ENCODE peak calls at places on chromosome 15, in four cellular contexts. O is endodermal cell, P is sigmoid colon, M is mesenchymal stem cell. Z is an unnamed sample.

GRCh38 chr15:77025471-77025901 is 30.6 kb downstream of the PSTPIP1 start:
- DNase-seq in M (no peak), P (peak; percentile 50), O (no peak), Z (no peak)

GRCh38 chr15:37135225-37135624 is 34.9 kb upstream of the MEIS2 start:
- DNase-seq in P (no peak), M (peak; percentile 22), O (peak; percentile 49), Z (no peak)

GRCh38 chr15:41695750-41696436 is 35.7 kb downstream of the MGA start:
- DNase-seq in M (peak; percentile 64), O (peak; percentile 47), P (no peak), Z (no peak)

GRCh38 chr15:92091155-92091734 is 237.7 kb downstream of the SLCO3A1 start:
- DNase-seq in O (peak; percentile 96), M (no peak), P (no peak), Z (peak; percentile 44)

GRCh38 chr15:93037341-93038063 is 51.5 kb downstream of the RGMA start:
- DNase-seq in P (peak; percentile 83), O (peak; percentile 65), M (peak; percentile 31), Z (peak; percentile 58)

GRCh38 chr15:90451215-90451850 is 63.3 kb downstream of the IQGAP1 start:
- DNase-seq in M (peak; percentile 45), O (no peak), P (no peak), Z (peak; percentile 70)

GRCh38 chr15:80210612-80211554 is 41.1 kb downstream of the CTXND1 start:
- DNase-seq in M (no peak), P (no peak), O (no peak), Z (no peak)

GRCh38 chr15:49015896-49016295 is 30.4 kb downstream of the SECISBP2L start:
- DNase-seq in O (no peak), M (no peak), P (no peak), Z (peak; percentile 22)

GRCh38 chr15:70636540-70637165 is 126.7 kb downstream of the UACA start:
- DNase-seq in P (no peak), O (peak; percentile 71), M (peak; percentile 37), Z (peak; percentile 18)

GRCh38 chr15:99443768-99444446 is 121.9 kb upstream of the MEF2A start:
- DNase-seq in P (peak; percentile 57), O (no peak), M (no peak), Z (no peak)

GRCh38 chr15:91219203-91219602 is 119.1 kb downstream of the SV2B start:
- DNase-seq in M (no peak), O (no peak), P (no peak), Z (no peak)

GRCh38 chr15:92631721-92632120 is 23.9 kb downstream of the FAM174B start:
- DNase-seq in O (peak; percentile 38), M (no peak), P (no peak), Z (no peak)

GRCh38 chr15:38017721-38018120 is 83.3 kb downstream of the TMCO5A start:
- DNase-seq in M (no peak), O (no peak), P (no peak), Z (no peak)

GRCh38 chr15:99706557-99707303 is 26.5 kb downstream of the LYSMD4 start:
- DNase-seq in P (no peak), M (peak; percentile 53), O (no peak), Z (peak; percentile 9)

GRCh38 chr15:100114100-100114499 is 227.7 kb downstream of the ADAMTS17 start:
- DNase-seq in O (no peak), M (peak; percentile 89), P (peak; percentile 80), Z (no peak)

GRCh38 chr15:44569316-44569715 is 32.4 kb downstream of the EIF3J start:
- DNase-seq in M (no peak), O (no peak), P (no peak), Z (no peak)

GRCh38 chr15:95429345-95429744 is 901.2 kb upstream of the NR2F2 start:
- DNase-seq in P (no peak), O (no peak), M (peak; percentile 79), Z (no peak)

GRCh38 chr15:45640610-45641009 is 5.8 kb downstream of the SQOR start:
- DNase-seq in O (peak; percentile 3), M (peak; percentile 97), P (no peak), Z (peak; percentile 75)

GRCh38 chr15:93706881-93707280 is 524.5 kb upstream of the MCTP2 start:
- DNase-seq in M (no peak), O (no peak), P (no peak), Z (no peak)

GRCh38 chr15:81257435-81257834 is 60.8 kb downstream of the IL16 start:
- DNase-seq in M (no peak), P (no peak), O (no peak), Z (no peak)

DNA sequence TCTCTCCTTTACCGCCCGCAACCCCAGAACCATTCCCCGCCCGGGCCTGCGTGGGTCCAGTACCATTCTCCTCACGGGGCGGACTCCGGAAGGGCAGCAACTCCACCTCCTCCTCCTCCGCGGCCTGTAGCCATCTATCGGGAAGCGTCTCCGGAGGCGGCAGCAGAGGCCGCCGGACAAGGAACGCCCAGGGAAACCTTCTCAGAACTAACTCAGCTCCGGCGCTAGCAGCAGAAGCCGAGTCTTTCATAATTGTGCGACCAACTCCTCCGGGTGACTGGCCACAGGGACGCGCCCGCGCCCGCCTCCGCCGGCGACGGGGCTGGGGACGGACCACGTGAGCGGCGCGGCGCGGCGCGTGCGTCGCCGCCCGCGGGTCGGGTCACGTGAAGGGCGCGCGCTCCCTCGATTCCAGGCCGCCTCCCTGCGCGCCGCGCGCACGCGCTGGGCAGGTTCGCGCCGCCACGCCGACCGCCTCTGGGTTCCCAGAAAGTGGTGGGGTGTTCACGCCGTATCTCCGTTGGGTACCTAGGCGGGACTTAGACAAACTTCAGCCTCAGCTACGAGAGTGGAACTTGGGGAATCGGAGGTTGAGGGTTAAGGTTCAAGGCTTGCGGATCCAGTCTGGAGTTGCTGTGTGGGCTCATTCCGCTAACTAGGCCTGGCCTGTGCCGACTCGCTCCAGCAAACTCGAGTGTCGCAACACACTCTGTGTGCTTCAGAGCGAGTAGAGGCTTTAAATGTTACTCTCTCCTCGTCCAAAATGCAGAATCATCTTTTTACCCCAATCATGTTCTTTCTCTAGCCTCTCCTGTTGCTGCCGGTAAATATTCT is at the start of gene TRPM7:
- DNase-seq in M (peak; percentile 87), P (peak; percentile 93), O (peak; percentile 92), Z (peak; percentile 97)
- H3K4me1 ChIP-seq in M (peaks cover 8% of the 10 kb centered on the region), P (no peaks in the 10 kb centered on the region), O (no peaks in the 10 kb centered on the region), Z (peaks cover 42% of the 10 kb centered on the region)

DNA sequence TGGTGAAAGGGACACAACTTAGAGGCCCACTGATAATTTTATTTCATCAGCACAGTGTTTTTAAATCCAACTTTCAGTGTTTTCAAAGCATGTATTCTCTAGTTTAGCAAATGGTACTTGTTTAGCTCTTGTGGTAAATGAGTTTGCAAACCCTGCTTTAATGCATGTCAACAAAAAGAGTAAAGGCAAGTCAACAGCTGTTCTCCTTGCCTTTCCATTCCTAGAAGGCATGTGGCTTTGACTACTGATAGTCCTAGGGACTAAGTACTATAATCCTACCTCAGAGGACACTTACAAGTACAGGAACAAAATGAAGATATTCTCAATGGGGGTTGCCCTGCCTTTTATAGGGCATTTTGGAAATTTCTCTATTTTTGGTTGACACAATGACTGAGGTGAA is 13.1 kb downstream of the NPTN start:
- DNase-seq in O (no peak), P (no peak), M (peak; percentile 78), Z (no peak)
- H3K4me1 ChIP-seq in O (peaks cover 6% of the 10 kb centered on the region), P (no peaks in the 10 kb centered on the region), M (peaks cover 1% of the 10 kb centered on the region), Z (peaks cover 24% of the 10 kb centered on the region)

DNA sequence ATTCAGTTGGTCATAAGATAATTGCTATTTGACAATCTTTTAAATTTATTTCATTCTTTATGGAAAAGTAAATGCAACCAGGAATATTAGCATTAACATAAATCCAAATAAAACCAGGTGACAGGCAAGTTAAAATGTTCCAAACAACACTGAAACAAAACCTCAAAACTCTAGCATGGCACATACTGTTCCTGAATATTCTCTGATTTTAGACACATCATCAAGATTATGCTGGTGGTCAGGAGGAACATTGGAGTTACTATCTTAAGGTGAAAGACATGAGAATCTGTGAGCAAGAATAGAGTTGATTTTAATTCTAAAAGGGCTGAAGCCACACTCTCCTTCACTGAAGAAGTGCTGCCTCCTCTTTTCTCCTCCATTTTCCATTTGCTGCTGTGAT is 421.0 kb upstream of the THBS1 start:
- DNase-seq in M (no peak), P (no peak), O (no peak), Z (no peak)
- H3K4me1 ChIP-seq in M (no peaks in the 10 kb centered on the region), P (no peaks in the 10 kb centered on the region), O (no peaks in the 10 kb centered on the region), Z (peaks cover 34% of the 10 kb centered on the region)

DNA sequence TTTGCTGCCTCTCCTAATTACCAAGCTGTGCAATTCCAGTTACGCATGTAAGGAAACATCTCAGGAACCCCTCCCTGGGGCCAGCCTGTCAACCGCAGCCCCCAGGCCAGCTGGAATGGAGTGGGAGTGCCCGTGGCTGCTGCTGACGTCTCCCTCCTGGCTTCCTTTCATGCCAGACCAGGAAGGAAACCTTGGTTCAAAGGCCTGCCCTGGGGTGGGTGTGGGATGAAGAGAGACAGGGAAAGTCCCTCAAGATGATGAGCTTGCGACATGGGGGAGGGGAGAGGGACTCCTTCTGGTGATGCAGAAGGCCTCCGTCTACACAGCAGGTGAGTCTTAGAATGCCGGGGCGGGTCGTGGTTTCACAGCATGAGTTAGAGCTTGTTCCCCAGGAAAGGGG is 11.4 kb upstream of the CYP11A1 start:
- DNase-seq in M (no peak), O (no peak), P (no peak), Z (peak; percentile 54)
- H3K4me1 ChIP-seq in M (peaks cover 17% of the 10 kb centered on the region), O (no peaks in the 10 kb centered on the region), P (no peaks in the 10 kb centered on the region), Z (peaks cover 16% of the 10 kb centered on the region)

DNA sequence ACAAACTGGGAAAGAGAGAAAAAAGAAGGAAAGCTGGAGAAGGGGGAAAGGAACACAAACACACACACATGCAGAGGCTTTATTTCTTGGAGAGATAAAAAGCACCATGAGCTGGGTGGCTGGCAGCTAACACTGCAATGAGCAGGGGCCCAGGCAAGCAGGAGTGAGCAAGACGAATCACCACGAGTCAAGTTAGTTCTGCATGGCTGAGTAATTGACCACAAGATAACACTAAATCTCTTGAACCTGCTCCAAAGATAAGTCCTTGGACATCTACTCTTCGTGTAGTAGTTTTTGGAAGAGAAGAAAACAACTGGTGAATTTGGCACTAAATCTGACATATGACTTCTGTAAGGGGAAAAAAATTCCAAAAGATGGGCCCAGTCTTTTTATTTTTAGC is 100.9 kb downstream of the MYO5A start:
- DNase-seq in O (no peak), M (peak; percentile 54), P (no peak), Z (peak; percentile 65)
- H3K4me1 ChIP-seq in O (no peaks in the 10 kb centered on the region), M (peaks cover 3% of the 10 kb centered on the region), P (no peaks in the 10 kb centered on the region), Z (peaks cover 22% of the 10 kb centered on the region)

DNA sequence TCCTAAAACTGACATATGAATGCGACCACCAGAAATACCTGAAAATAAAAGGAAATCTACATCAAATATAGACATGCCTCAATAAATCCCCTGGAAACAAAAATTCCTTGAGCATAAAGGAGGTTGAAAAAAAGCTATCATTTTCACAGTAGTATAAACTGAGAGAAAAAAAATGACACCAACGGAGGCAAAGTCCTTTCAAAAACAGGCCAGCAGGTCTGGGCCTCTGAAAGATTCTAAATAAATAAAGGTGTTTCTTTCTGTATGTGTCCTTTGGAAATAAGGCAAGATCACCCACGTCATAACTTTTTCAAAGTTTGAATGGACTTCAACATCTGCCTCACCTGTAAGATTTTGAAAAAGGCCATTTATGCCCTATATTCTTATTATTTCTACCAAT is 5.0 kb downstream of the CLPX start:
- DNase-seq in P (no peak), M (no peak), O (no peak), Z (no peak)
- H3K4me1 ChIP-seq in P (no peaks in the 10 kb centered on the region), M (peaks cover 8% of the 10 kb centered on the region), O (no peaks in the 10 kb centered on the region), Z (peaks cover 13% of the 10 kb centered on the region)

Z was measured in adipocyte.